ENCODE peak calls at places on chromosomes 11 and 22, in ten cellular contexts. One of them, this sample, is unnamed.

GRCh38 chr11:117676501-117676900 is 120.5 kb downstream of the DSCAML1 start:
- DNase-seq in left lung: peak; percentile 49
- DNase-seq in activated naive CD8-positive, alpha-beta T cell treated with anti-CD3 and anti-CD28 coated beads, Interleukin-2, amount 10 ng/mL, durations not matched to agents 7 days and 5 days: no peak
- DNase-seq in stimulated activated CD8-positive, alpha-beta memory T cell treated with anti-CD3 and anti-CD28 coated beads, Interleukin-7, amount 100 ng/mL, for 24 hours: no peak
- DNase-seq in tibial nerve: no peak
- DNase-seq in activated gamma-delta T cell treated with Interleukin-2 at 50 U/mL for 16 hours: no peak
- DNase-seq in mucosa of descending colon: no peak
- DNase-seq in mammary epithelial cell: no peak
- DNase-seq in NCI-H2227 treated with DMSO at 0.1 percent for 48 hours: no peak
- DNase-seq in SK-N-MC: no peak
- DNase-seq in this sample: no peak

GRCh38 chr22:19022755-19023154 is 86.7 kb upstream of the PRODH start:
- DNase-seq in mammary epithelial cell: no peak
- DNase-seq in SK-N-MC: no peak
- DNase-seq in NCI-H2227 treated with DMSO at 0.1 percent for 48 hours: no peak
- DNase-seq in activated naive CD8-positive, alpha-beta T cell treated with anti-CD3 and anti-CD28 coated beads, Interleukin-2, amount 10 ng/mL, durations not matched to agents 7 days and 5 days: no peak
- DNase-seq in left lung: no peak
- DNase-seq in activated gamma-delta T cell treated with Interleukin-2 at 50 U/mL for 16 hours: no peak
- DNase-seq in tibial nerve: no peak
- DNase-seq in mucosa of descending colon: no peak
- DNase-seq in stimulated activated CD8-positive, alpha-beta memory T cell treated with anti-CD3 and anti-CD28 coated beads, Interleukin-7, amount 100 ng/mL, for 24 hours: no peak
- DNase-seq in this sample: no peak

GRCh38 chr11:5737672-5738071 is 1.4 kb downstream of the OR56B1 start:
- DNase-seq in SK-N-MC: no peak
- DNase-seq in tibial nerve: no peak
- DNase-seq in NCI-H2227 treated with DMSO at 0.1 percent for 48 hours: no peak
- DNase-seq in activated gamma-delta T cell treated with Interleukin-2 at 50 U/mL for 16 hours: no peak
- DNase-seq in stimulated activated CD8-positive, alpha-beta memory T cell treated with anti-CD3 and anti-CD28 coated beads, Interleukin-7, amount 100 ng/mL, for 24 hours: no peak
- DNase-seq in mucosa of descending colon: no peak
- DNase-seq in activated naive CD8-positive, alpha-beta T cell treated with anti-CD3 and anti-CD28 coated beads, Interleukin-2, amount 10 ng/mL, durations not matched to agents 7 days and 5 days: no peak
- DNase-seq in mammary epithelial cell: no peak
- DNase-seq in left lung: no peak
- DNase-seq in this sample: no peak

GRCh38 chr22:35930933-35931332 is 97.7 kb downstream of the RBFOX2 start:
- DNase-seq in mammary epithelial cell: peak; percentile 44
- DNase-seq in left lung: no peak
- DNase-seq in NCI-H2227 treated with DMSO at 0.1 percent for 48 hours: no peak
- DNase-seq in mucosa of descending colon: no peak
- DNase-seq in stimulated activated CD8-positive, alpha-beta memory T cell treated with anti-CD3 and anti-CD28 coated beads, Interleukin-7, amount 100 ng/mL, for 24 hours: no peak
- DNase-seq in tibial nerve: no peak
- DNase-seq in activated gamma-delta T cell treated with Interleukin-2 at 50 U/mL for 16 hours: no peak
- DNase-seq in activated naive CD8-positive, alpha-beta T cell treated with anti-CD3 and anti-CD28 coated beads, Interleukin-2, amount 10 ng/mL, durations not matched to agents 7 days and 5 days: no peak
- DNase-seq in SK-N-MC: no peak
- DNase-seq in this sample: no peak

GRCh38 chr11:61545341-61545740 is 35.5 kb downstream of the SYT7 start:
- DNase-seq in SK-N-MC: no peak
- DNase-seq in NCI-H2227 treated with DMSO at 0.1 percent for 48 hours: no peak
- DNase-seq in mammary epithelial cell: no peak
- DNase-seq in mucosa of descending colon: no peak
- DNase-seq in tibial nerve: no peak
- DNase-seq in activated gamma-delta T cell treated with Interleukin-2 at 50 U/mL for 16 hours: no peak
- DNase-seq in left lung: no peak
- DNase-seq in activated naive CD8-positive, alpha-beta T cell treated with anti-CD3 and anti-CD28 coated beads, Interleukin-2, amount 10 ng/mL, durations not matched to agents 7 days and 5 days: no peak
- DNase-seq in stimulated activated CD8-positive, alpha-beta memory T cell treated with anti-CD3 and anti-CD28 coated beads, Interleukin-7, amount 100 ng/mL, for 24 hours: no peak
- DNase-seq in this sample: no peak

GRCh38 chr11:10486161-10486840 is 31.2 kb downstream of the AMPD3 start:
- DNase-seq in stimulated activated CD8-positive, alpha-beta memory T cell treated with anti-CD3 and anti-CD28 coated beads, Interleukin-7, amount 100 ng/mL, for 24 hours: no peak
- DNase-seq in activated naive CD8-positive, alpha-beta T cell treated with anti-CD3 and anti-CD28 coated beads, Interleukin-2, amount 10 ng/mL, durations not matched to agents 7 days and 5 days: no peak
- DNase-seq in SK-N-MC: no peak
- DNase-seq in tibial nerve: no peak
- DNase-seq in activated gamma-delta T cell treated with Interleukin-2 at 50 U/mL for 16 hours: no peak
- DNase-seq in left lung: no peak
- DNase-seq in mammary epithelial cell: no peak
- DNase-seq in NCI-H2227 treated with DMSO at 0.1 percent for 48 hours: no peak
- DNase-seq in mucosa of descending colon: no peak
- DNase-seq in this sample: no peak

GRCh38 chr11:73147771-73148681 is 5.9 kb upstream of the FCHSD2 start:
- DNase-seq in tibial nerve: no peak
- DNase-seq in mammary epithelial cell: no peak
- DNase-seq in NCI-H2227 treated with DMSO at 0.1 percent for 48 hours: peak; percentile 14
- DNase-seq in activated gamma-delta T cell treated with Interleukin-2 at 50 U/mL for 16 hours: no peak
- DNase-seq in stimulated activated CD8-positive, alpha-beta memory T cell treated with anti-CD3 and anti-CD28 coated beads, Interleukin-7, amount 100 ng/mL, for 24 hours: no peak
- DNase-seq in activated naive CD8-positive, alpha-beta T cell treated with anti-CD3 and anti-CD28 coated beads, Interleukin-2, amount 10 ng/mL, durations not matched to agents 7 days and 5 days: no peak
- DNase-seq in mucosa of descending colon: no peak
- DNase-seq in SK-N-MC: no peak
- DNase-seq in left lung: no peak
- DNase-seq in this sample: peak; percentile 87

GRCh38 chr11:32435947-32436750 is 810 bp upstream of the WT1 start:
- DNase-seq in activated naive CD8-positive, alpha-beta T cell treated with anti-CD3 and anti-CD28 coated beads, Interleukin-2, amount 10 ng/mL, durations not matched to agents 7 days and 5 days: no peak
- DNase-seq in SK-N-MC: no peak
- DNase-seq in stimulated activated CD8-positive, alpha-beta memory T cell treated with anti-CD3 and anti-CD28 coated beads, Interleukin-7, amount 100 ng/mL, for 24 hours: no peak
- DNase-seq in activated gamma-delta T cell treated with Interleukin-2 at 50 U/mL for 16 hours: no peak
- DNase-seq in NCI-H2227 treated with DMSO at 0.1 percent for 48 hours: no peak
- DNase-seq in mammary epithelial cell: no peak
- DNase-seq in tibial nerve: no peak
- DNase-seq in left lung: no peak
- DNase-seq in mucosa of descending colon: no peak
- DNase-seq in this sample: peak; percentile 76

GRCh38 chr11:57732661-57733060 is 8.6 kb upstream of the SELENOH start:
- DNase-seq in NCI-H2227 treated with DMSO at 0.1 percent for 48 hours: no peak
- DNase-seq in activated naive CD8-positive, alpha-beta T cell treated with anti-CD3 and anti-CD28 coated beads, Interleukin-2, amount 10 ng/mL, durations not matched to agents 7 days and 5 days: no peak
- DNase-seq in tibial nerve: no peak
- DNase-seq in activated gamma-delta T cell treated with Interleukin-2 at 50 U/mL for 16 hours: no peak
- DNase-seq in mammary epithelial cell: no peak
- DNase-seq in left lung: no peak
- DNase-seq in SK-N-MC: no peak
- DNase-seq in mucosa of descending colon: no peak
- DNase-seq in stimulated activated CD8-positive, alpha-beta memory T cell treated with anti-CD3 and anti-CD28 coated beads, Interleukin-7, amount 100 ng/mL, for 24 hours: no peak
- DNase-seq in this sample: no peak

GRCh38 chr11:93248602-93249001 is 50.8 kb upstream of the SLC36A4 start:
- DNase-seq in left lung: no peak
- DNase-seq in activated naive CD8-positive, alpha-beta T cell treated with anti-CD3 and anti-CD28 coated beads, Interleukin-2, amount 10 ng/mL, durations not matched to agents 7 days and 5 days: no peak
- DNase-seq in activated gamma-delta T cell treated with Interleukin-2 at 50 U/mL for 16 hours: no peak
- DNase-seq in NCI-H2227 treated with DMSO at 0.1 percent for 48 hours: no peak
- DNase-seq in SK-N-MC: no peak
- DNase-seq in tibial nerve: no peak
- DNase-seq in mammary epithelial cell: no peak
- DNase-seq in mucosa of descending colon: no peak
- DNase-seq in stimulated activated CD8-positive, alpha-beta memory T cell treated with anti-CD3 and anti-CD28 coated beads, Interleukin-7, amount 100 ng/mL, for 24 hours: no peak
- DNase-seq in this sample: no peak

GRCh38 chr22:26364066-26365015 is 64.7 kb upstream of the ASPHD2 start:
- DNase-seq in NCI-H2227 treated with DMSO at 0.1 percent for 48 hours: peak; percentile 48
- DNase-seq in mammary epithelial cell: peak; percentile 64
- DNase-seq in activated naive CD8-positive, alpha-beta T cell treated with anti-CD3 and anti-CD28 coated beads, Interleukin-2, amount 10 ng/mL, durations not matched to agents 7 days and 5 days: no peak
- DNase-seq in left lung: no peak
- DNase-seq in tibial nerve: no peak
- DNase-seq in activated gamma-delta T cell treated with Interleukin-2 at 50 U/mL for 16 hours: peak; percentile 37
- DNase-seq in mucosa of descending colon: no peak
- DNase-seq in SK-N-MC: peak; percentile 76
- DNase-seq in stimulated activated CD8-positive, alpha-beta memory T cell treated with anti-CD3 and anti-CD28 coated beads, Interleukin-7, amount 100 ng/mL, for 24 hours: peak; percentile 4
- DNase-seq in this sample: peak; percentile 68

GRCh38 chr11:116079580-116079979 is 575.4 kb upstream of the CADM1 start:
- DNase-seq in stimulated activated CD8-positive, alpha-beta memory T cell treated with anti-CD3 and anti-CD28 coated beads, Interleukin-7, amount 100 ng/mL, for 24 hours: no peak
- DNase-seq in left lung: no peak
- DNase-seq in mammary epithelial cell: no peak
- DNase-seq in tibial nerve: no peak
- DNase-seq in mucosa of descending colon: no peak
- DNase-seq in activated gamma-delta T cell treated with Interleukin-2 at 50 U/mL for 16 hours: no peak
- DNase-seq in activated naive CD8-positive, alpha-beta T cell treated with anti-CD3 and anti-CD28 coated beads, Interleukin-2, amount 10 ng/mL, durations not matched to agents 7 days and 5 days: no peak
- DNase-seq in SK-N-MC: no peak
- DNase-seq in NCI-H2227 treated with DMSO at 0.1 percent for 48 hours: no peak
- DNase-seq in this sample: no peak

GRCh38 chr22:46256358-46256958 is 6.4 kb upstream of the CDPF1 start:
- DNase-seq in tibial nerve: no peak
- DNase-seq in SK-N-MC: no peak
- DNase-seq in left lung: no peak
- DNase-seq in mucosa of descending colon: no peak
- DNase-seq in NCI-H2227 treated with DMSO at 0.1 percent for 48 hours: no peak
- DNase-seq in activated gamma-delta T cell treated with Interleukin-2 at 50 U/mL for 16 hours: no peak
- DNase-seq in activated naive CD8-positive, alpha-beta T cell treated with anti-CD3 and anti-CD28 coated beads, Interleukin-2, amount 10 ng/mL, durations not matched to agents 7 days and 5 days: no peak
- DNase-seq in stimulated activated CD8-positive, alpha-beta memory T cell treated with anti-CD3 and anti-CD28 coated beads, Interleukin-7, amount 100 ng/mL, for 24 hours: no peak
- DNase-seq in mammary epithelial cell: no peak
- DNase-seq in this sample: no peak

GRCh38 chr11:93059074-93059957 is 89.9 kb downstream of the MTNR1B start:
- DNase-seq in stimulated activated CD8-positive, alpha-beta memory T cell treated with anti-CD3 and anti-CD28 coated beads, Interleukin-7, amount 100 ng/mL, for 24 hours: no peak
- DNase-seq in mucosa of descending colon: no peak
- DNase-seq in NCI-H2227 treated with DMSO at 0.1 percent for 48 hours: peak; percentile 31
- DNase-seq in activated gamma-delta T cell treated with Interleukin-2 at 50 U/mL for 16 hours: no peak
- DNase-seq in activated naive CD8-positive, alpha-beta T cell treated with anti-CD3 and anti-CD28 coated beads, Interleukin-2, amount 10 ng/mL, durations not matched to agents 7 days and 5 days: no peak
- DNase-seq in left lung: no peak
- DNase-seq in SK-N-MC: peak; percentile 22
- DNase-seq in mammary epithelial cell: no peak
- DNase-seq in tibial nerve: no peak
- DNase-seq in this sample: no peak

GRCh38 chr11:103988595-103988969 is 47.9 kb upstream of the DDI1 start:
- DNase-seq in stimulated activated CD8-positive, alpha-beta memory T cell treated with anti-CD3 and anti-CD28 coated beads, Interleukin-7, amount 100 ng/mL, for 24 hours: no peak
- DNase-seq in left lung: no peak
- DNase-seq in SK-N-MC: no peak
- DNase-seq in NCI-H2227 treated with DMSO at 0.1 percent for 48 hours: no peak
- DNase-seq in activated naive CD8-positive, alpha-beta T cell treated with anti-CD3 and anti-CD28 coated beads, Interleukin-2, amount 10 ng/mL, durations not matched to agents 7 days and 5 days: no peak
- DNase-seq in mammary epithelial cell: peak; percentile 67
- DNase-seq in mucosa of descending colon: no peak
- DNase-seq in tibial nerve: no peak
- DNase-seq in activated gamma-delta T cell treated with Interleukin-2 at 50 U/mL for 16 hours: no peak
- DNase-seq in this sample: no peak

GRCh38 chr11:48001438-48002021 is 21.2 kb downstream of the PTPRJ start:
- DNase-seq in activated gamma-delta T cell treated with Interleukin-2 at 50 U/mL for 16 hours: peak; percentile 83
- DNase-seq in activated naive CD8-positive, alpha-beta T cell treated with anti-CD3 and anti-CD28 coated beads, Interleukin-2, amount 10 ng/mL, durations not matched to agents 7 days and 5 days: peak; percentile 72
- DNase-seq in mammary epithelial cell: no peak
- DNase-seq in NCI-H2227 treated with DMSO at 0.1 percent for 48 hours: no peak
- DNase-seq in left lung: no peak
- DNase-seq in tibial nerve: no peak
- DNase-seq in stimulated activated CD8-positive, alpha-beta memory T cell treated with anti-CD3 and anti-CD28 coated beads, Interleukin-7, amount 100 ng/mL, for 24 hours: no peak
- DNase-seq in SK-N-MC: no peak
- DNase-seq in mucosa of descending colon: no peak
- DNase-seq in this sample: no peak

GRCh38 chr11:44376423-44376822 is 66.5 kb upstream of the ALX4 start:
- DNase-seq in NCI-H2227 treated with DMSO at 0.1 percent for 48 hours: no peak
- DNase-seq in tibial nerve: no peak
- DNase-seq in left lung: no peak
- DNase-seq in activated naive CD8-positive, alpha-beta T cell treated with anti-CD3 and anti-CD28 coated beads, Interleukin-2, amount 10 ng/mL, durations not matched to agents 7 days and 5 days: no peak
- DNase-seq in stimulated activated CD8-positive, alpha-beta memory T cell treated with anti-CD3 and anti-CD28 coated beads, Interleukin-7, amount 100 ng/mL, for 24 hours: no peak
- DNase-seq in SK-N-MC: no peak
- DNase-seq in mucosa of descending colon: no peak
- DNase-seq in mammary epithelial cell: no peak
- DNase-seq in activated gamma-delta T cell treated with Interleukin-2 at 50 U/mL for 16 hours: no peak
- DNase-seq in this sample: no peak

GRCh38 chr22:41915035-41915782 is at the start of gene SHISA8:
- DNase-seq in mammary epithelial cell: peak; percentile 32
- DNase-seq in left lung: no peak
- DNase-seq in stimulated activated CD8-positive, alpha-beta memory T cell treated with anti-CD3 and anti-CD28 coated beads, Interleukin-7, amount 100 ng/mL, for 24 hours: no peak
- DNase-seq in NCI-H2227 treated with DMSO at 0.1 percent for 48 hours: no peak
- DNase-seq in activated gamma-delta T cell treated with Interleukin-2 at 50 U/mL for 16 hours: peak; percentile 49
- DNase-seq in mucosa of descending colon: no peak
- DNase-seq in SK-N-MC: no peak
- DNase-seq in tibial nerve: peak; percentile 26
- DNase-seq in activated naive CD8-positive, alpha-beta T cell treated with anti-CD3 and anti-CD28 coated beads, Interleukin-2, amount 10 ng/mL, durations not matched to agents 7 days and 5 days: peak; percentile 73
- DNase-seq in this sample: peak; percentile 50

GRCh38 chr11:67276821-67277230 is 10.6 kb downstream of the GRK2 start:
- DNase-seq in NCI-H2227 treated with DMSO at 0.1 percent for 48 hours: no peak
- DNase-seq in stimulated activated CD8-positive, alpha-beta memory T cell treated with anti-CD3 and anti-CD28 coated beads, Interleukin-7, amount 100 ng/mL, for 24 hours: no peak
- DNase-seq in tibial nerve: no peak
- DNase-seq in activated naive CD8-positive, alpha-beta T cell treated with anti-CD3 and anti-CD28 coated beads, Interleukin-2, amount 10 ng/mL, durations not matched to agents 7 days and 5 days: peak; percentile 74
- DNase-seq in mucosa of descending colon: peak; percentile 86
- DNase-seq in mammary epithelial cell: no peak
- DNase-seq in left lung: peak; percentile 87
- DNase-seq in activated gamma-delta T cell treated with Interleukin-2 at 50 U/mL for 16 hours: no peak
- DNase-seq in SK-N-MC: no peak
- DNase-seq in this sample: peak; percentile 80

GRCh38 chr11:60164550-60165075 is 18.3 kb downstream of the MS4A6A start:
- DNase-seq in left lung: no peak
- DNase-seq in activated naive CD8-positive, alpha-beta T cell treated with anti-CD3 and anti-CD28 coated beads, Interleukin-2, amount 10 ng/mL, durations not matched to agents 7 days and 5 days: no peak
- DNase-seq in SK-N-MC: no peak
- DNase-seq in tibial nerve: no peak
- DNase-seq in stimulated activated CD8-positive, alpha-beta memory T cell treated with anti-CD3 and anti-CD28 coated beads, Interleukin-7, amount 100 ng/mL, for 24 hours: no peak
- DNase-seq in activated gamma-delta T cell treated with Interleukin-2 at 50 U/mL for 16 hours: no peak
- DNase-seq in mucosa of descending colon: no peak
- DNase-seq in NCI-H2227 treated with DMSO at 0.1 percent for 48 hours: no peak
- DNase-seq in mammary epithelial cell: peak; percentile 81
- DNase-seq in this sample: no peak

GRCh38 chr22:38347181-38347943 is 30.1 kb upstream of the CSNK1E start:
- DNase-seq in mucosa of descending colon: peak; percentile 36
- DNase-seq in SK-N-MC: no peak
- DNase-seq in mammary epithelial cell: no peak
- DNase-seq in left lung: no peak
- DNase-seq in stimulated activated CD8-positive, alpha-beta memory T cell treated with anti-CD3 and anti-CD28 coated beads, Interleukin-7, amount 100 ng/mL, for 24 hours: no peak
- DNase-seq in tibial nerve: peak; percentile 10
- DNase-seq in activated naive CD8-positive, alpha-beta T cell treated with anti-CD3 and anti-CD28 coated beads, Interleukin-2, amount 10 ng/mL, durations not matched to agents 7 days and 5 days: peak; percentile 15
- DNase-seq in NCI-H2227 treated with DMSO at 0.1 percent for 48 hours: no peak
- DNase-seq in activated gamma-delta T cell treated with Interleukin-2 at 50 U/mL for 16 hours: no peak
- DNase-seq in this sample: no peak

GRCh38 chr11:72091292-72091691 is 10.6 kb downstream of the LRRC51 start:
- DNase-seq in tibial nerve: peak; percentile 54
- DNase-seq in left lung: no peak
- DNase-seq in mucosa of descending colon: peak; percentile 55
- DNase-seq in mammary epithelial cell: peak; percentile 38
- DNase-seq in SK-N-MC: no peak
- DNase-seq in activated gamma-delta T cell treated with Interleukin-2 at 50 U/mL for 16 hours: peak; percentile 65
- DNase-seq in stimulated activated CD8-positive, alpha-beta memory T cell treated with anti-CD3 and anti-CD28 coated beads, Interleukin-7, amount 100 ng/mL, for 24 hours: peak; percentile 45
- DNase-seq in activated naive CD8-positive, alpha-beta T cell treated with anti-CD3 and anti-CD28 coated beads, Interleukin-2, amount 10 ng/mL, durations not matched to agents 7 days and 5 days: peak; percentile 55
- DNase-seq in NCI-H2227 treated with DMSO at 0.1 percent for 48 hours: no peak
- DNase-seq in this sample: peak; percentile 84

GRCh38 chr22:46579751-46580449 is 40.3 kb upstream of the GRAMD4 start:
- DNase-seq in activated gamma-delta T cell treated with Interleukin-2 at 50 U/mL for 16 hours: no peak
- DNase-seq in SK-N-MC: no peak
- DNase-seq in left lung: peak; percentile 65
- DNase-seq in tibial nerve: no peak
- DNase-seq in mammary epithelial cell: no peak
- DNase-seq in NCI-H2227 treated with DMSO at 0.1 percent for 48 hours: no peak
- DNase-seq in activated naive CD8-positive, alpha-beta T cell treated with anti-CD3 and anti-CD28 coated beads, Interleukin-2, amount 10 ng/mL, durations not matched to agents 7 days and 5 days: no peak
- DNase-seq in stimulated activated CD8-positive, alpha-beta memory T cell treated with anti-CD3 and anti-CD28 coated beads, Interleukin-7, amount 100 ng/mL, for 24 hours: no peak
- DNase-seq in mucosa of descending colon: peak; percentile 52
- DNase-seq in this sample: peak; percentile 35

GRCh38 chr11:46332568-46333128 is 14.6 kb upstream of the DGKZ start:
- DNase-seq in NCI-H2227 treated with DMSO at 0.1 percent for 48 hours: peak; percentile 20
- DNase-seq in mucosa of descending colon: no peak
- DNase-seq in stimulated activated CD8-positive, alpha-beta memory T cell treated with anti-CD3 and anti-CD28 coated beads, Interleukin-7, amount 100 ng/mL, for 24 hours: no peak
- DNase-seq in left lung: no peak
- DNase-seq in mammary epithelial cell: no peak
- DNase-seq in tibial nerve: no peak
- DNase-seq in activated naive CD8-positive, alpha-beta T cell treated with anti-CD3 and anti-CD28 coated beads, Interleukin-2, amount 10 ng/mL, durations not matched to agents 7 days and 5 days: peak; percentile 60
- DNase-seq in activated gamma-delta T cell treated with Interleukin-2 at 50 U/mL for 16 hours: peak; percentile 23
- DNase-seq in SK-N-MC: no peak
- DNase-seq in this sample: peak; percentile 76

GRCh38 chr11:86172894-86173293 is 71.7 kb upstream of the EED start:
- DNase-seq in activated gamma-delta T cell treated with Interleukin-2 at 50 U/mL for 16 hours: no peak
- DNase-seq in NCI-H2227 treated with DMSO at 0.1 percent for 48 hours: no peak
- DNase-seq in SK-N-MC: no peak
- DNase-seq in activated naive CD8-positive, alpha-beta T cell treated with anti-CD3 and anti-CD28 coated beads, Interleukin-2, amount 10 ng/mL, durations not matched to agents 7 days and 5 days: no peak
- DNase-seq in left lung: no peak
- DNase-seq in mucosa of descending colon: no peak
- DNase-seq in mammary epithelial cell: peak; percentile 90
- DNase-seq in tibial nerve: no peak
- DNase-seq in stimulated activated CD8-positive, alpha-beta memory T cell treated with anti-CD3 and anti-CD28 coated beads, Interleukin-7, amount 100 ng/mL, for 24 hours: no peak
- DNase-seq in this sample: no peak